ENCODE peak calls at places on chromosomes 4 and X, in six cellular contexts. Z, I, X, T, W and B are unnamed samples.

GRCh38 chr4:86400216-86400615 is 40.4 kb upstream of the MAPK10 start:
- DNase-seq in Z (no peak), I (no peak), X (no peak), T (no peak), W (no peak), B (no peak)

GRCh38 chr4:139628184-139629012 is 37.2 kb upstream of the MGST2 start:
- DNase-seq in Z (peak), I (no peak), X (no peak), T (no peak), W (no peak), B (no peak)

GRCh38 chrX:22273714-22274317 is 1.1 kb downstream of the CBLL2 start:
- DNase-seq in Z (no peak), I (no peak), X (no peak), T (no peak), W (no peak), B (no peak)

GRCh38 chr4:121370729-121371325 is 10.0 kb downstream of the QRFPR start:
- DNase-seq in Z (peak), I (peak), X (peak), T (no peak), W (no peak), B (peak)

GRCh38 chr4:144564358-144564757 is 81.6 kb upstream of the HHIP start:
- DNase-seq in Z (no peak), I (no peak), X (no peak), T (no peak), W (no peak), B (no peak)

GRCh38 chr4:40662962-40663604 is 33.4 kb upstream of the RBM47 start:
- DNase-seq in Z (peak), I (no peak), X (peak), T (no peak), W (no peak), B (no peak)

GRCh38 chrX:23819385-23820234 is 36.6 kb downstream of the SAT1 start:
- DNase-seq in Z (no peak), I (no peak), X (no peak), T (no peak), W (no peak), B (no peak)

GRCh38 chr4:111466821-111467605 is 678.2 kb upstream of the FAM241A start:
- DNase-seq in Z (no peak), I (no peak), X (no peak), T (no peak), W (no peak), B (no peak)

GRCh38 chrX:38652934-38653442 is 91.6 kb downstream of the TSPAN7 start:
- DNase-seq in Z (no peak), I (no peak), X (peak), T (no peak), W (no peak), B (peak)

GRCh38 chr4:107247738-107248137 is 211.6 kb upstream of the DKK2 start:
- DNase-seq in Z (no peak), I (no peak), X (no peak), T (no peak), W (no peak), B (no peak)

GRCh38 chr4:126568652-126569580 is 1063.8 kb upstream of the INTU start:
- DNase-seq in Z (no peak), I (no peak), X (no peak), T (no peak), W (no peak), B (no peak)

GRCh38 chr4:186570193-186570996 is 15.0 kb upstream of the MTNR1A start:
- DNase-seq in Z (peak), I (no peak), X (no peak), T (no peak), W (no peak), B (no peak)

GRCh38 chr4:43163101-43163792 is 270.7 kb downstream of the GRXCR1 start:
- DNase-seq in Z (no peak), I (no peak), X (peak), T (no peak), W (no peak), B (no peak)

GRCh38 chr4:83855044-83855443 is 319.1 kb downstream of the GPAT3 start:
- DNase-seq in Z (peak), I (no peak), X (no peak), T (no peak), W (no peak), B (no peak)

GRCh38 chrX:1873671-1874070 is 258.8 kb downstream of the ASMT start:
- DNase-seq in Z (no peak), I (no peak), X (no peak), T (no peak), W (no peak), B (no peak)

GRCh38 chr4:110823251-110823650 is 200.4 kb upstream of the PITX2 start:
- DNase-seq in Z (no peak), I (no peak), X (no peak), T (no peak), W (no peak), B (no peak)

GRCh38 chrX:109440475-109440874 is 41.4 kb downstream of the GUCY2F start:
- DNase-seq in Z (no peak), I (no peak), X (no peak), T (no peak), W (no peak), B (peak)

GRCh38 chr4:184587746-184588145 is 61.5 kb downstream of the CASP3 start:
- DNase-seq in Z (no peak), I (no peak), X (no peak), T (peak), W (peak), B (no peak)

GRCh38 chrX:151724563-151725337 is 8.9 kb downstream of the FATE1 start:
- DNase-seq in Z (no peak), I (no peak), X (no peak), T (no peak), W (no peak), B (no peak)

GRCh38 chrX:27675493-27675892 is 85.3 kb downstream of the DCAF8L2 start:
- DNase-seq in Z (no peak), I (no peak), X (no peak), T (no peak), W (no peak), B (no peak)

GRCh38 chrX:96102997-96103396 is 581.6 kb upstream of the DIAPH2 start:
- DNase-seq in Z (no peak), I (no peak), X (no peak), T (no peak), W (no peak), B (no peak)

GRCh38 chrX:119266364-119266995 is 30.4 kb downstream of the PGRMC1 start:
- DNase-seq in Z (peak), I (peak), X (peak), T (no peak), W (no peak), B (peak)

GRCh38 chr4:87120411-87121162 is 99.8 kb downstream of the KLHL8 start:
- DNase-seq in Z (no peak), I (no peak), X (no peak), T (no peak), W (no peak), B (no peak)

GRCh38 chrX:130085551-130085986 is 24.7 kb downstream of the ELF4 start:
- DNase-seq in Z (no peak), I (peak), X (peak), T (no peak), W (no peak), B (peak)

GRCh38 chr4:140326395-140326993 is 47.0 kb upstream of the SCOC start:
- DNase-seq in Z (peak), I (peak), X (peak), T (no peak), W (no peak), B (peak)

GRCh38 chrX:151815461-151815860 is 80.9 kb downstream of the CNGA2 start:
- DNase-seq in Z (no peak), I (no peak), X (no peak), T (no peak), W (no peak), B (no peak)

GRCh38 chrX:85365370-85365995 is 14.0 kb downstream of the POF1B start:
- DNase-seq in Z (no peak), I (no peak), X (no peak), T (no peak), W (no peak), B (no peak)

GRCh38 chr4:55364691-55365346 is 18.8 kb downstream of the SRD5A3 start:
- DNase-seq in Z (no peak), I (no peak), X (no peak), T (peak), W (no peak), B (no peak)

GRCh38 chr4:124030038-124030638 is 633.5 kb downstream of the SPRY1 start:
- DNase-seq in Z (no peak), I (no peak), X (no peak), T (no peak), W (no peak), B (no peak)

GRCh38 chr4:85756938-85757337 is 282.0 kb downstream of the ARHGAP24 start:
- DNase-seq in Z (peak), I (no peak), X (no peak), T (no peak), W (no peak), B (peak)